ENCODE peak calls at places on chromosomes 4 and X, in eight cellular contexts. Y is neuronal stem cell, U is HCT116, V is mesenchymal stem cell, O is GM23248, E is neural progenitor cell, P is PC-9, R is mammary epithelial cell. D is an unnamed sample.

GRCh38 chr4:122758033-122758432 is 25.5 kb downstream of the BBS12 start:
- DNase-seq in Y (no peak), U (peak), V (peak), O (peak), E (peak), P (no peak), R (no peak), D (peak)

GRCh38 chrX:65677954-65678469 is 10.6 kb downstream of the MSN start:
- DNase-seq in Y (no peak), U (peak), V (peak), O (peak), E (no peak), P (peak), R (peak), D (no peak)

GRCh38 chr4:11748169-11748872 is 319.6 kb upstream of the HS3ST1 start:
- DNase-seq in Y (no peak), U (peak), V (peak), O (no peak), E (no peak), P (peak), R (peak), D (peak)

GRCh38 chrX:139203681-139204575 is 326.6 kb upstream of the F9 start:
- DNase-seq in Y (no peak), U (no peak), V (no peak), O (peak), E (peak), P (no peak), R (peak), D (no peak)

GRCh38 chrX:148905376-148905775 is 405.0 kb downstream of the AFF2 start:
- DNase-seq in Y (peak), U (no peak), V (no peak), O (no peak), E (peak), P (no peak), R (no peak), D (no peak)

GRCh38 chrX:107714196-107714811 is 61.3 kb downstream of the TSC22D3 start:
- DNase-seq in Y (no peak), U (no peak), V (peak), O (peak), E (no peak), P (no peak), R (no peak), D (no peak)

GRCh38 chr4:151407466-151408379 is 1.3 kb upstream of the FHIP1A start:
- DNase-seq in Y (no peak), U (no peak), V (peak), O (no peak), E (peak), P (peak), R (peak), D (peak)

GRCh38 chr4:70778888-70779422 is 57.2 kb downstream of the RUFY3 start:
- DNase-seq in Y (no peak), U (no peak), V (peak), O (no peak), E (no peak), P (no peak), R (no peak), D (no peak)

GRCh38 chrX:108167211-108167872 is 75.8 kb downstream of the ATG4A start:
- DNase-seq in Y (no peak), U (peak), V (peak), O (peak), E (no peak), P (peak), R (peak), D (no peak)

GRCh38 chrX:16931855-16932254 is 14.6 kb upstream of the REPS2 start:
- DNase-seq in Y (no peak), U (no peak), V (no peak), O (no peak), E (no peak), P (no peak), R (no peak), D (no peak)

GRCh38 chr4:19547463-19547862 is 704.2 kb upstream of the SLIT2 start:
- DNase-seq in Y (no peak), U (no peak), V (no peak), O (no peak), E (no peak), P (no peak), R (no peak), D (no peak)

GRCh38 chr4:105236202-105236916 is 89.7 kb downstream of the TET2 start:
- DNase-seq in Y (no peak), U (no peak), V (no peak), O (no peak), E (no peak), P (no peak), R (no peak), D (no peak)

GRCh38 chrX:151830911-151831310 is 81.8 kb upstream of the MAGEA4 start:
- DNase-seq in Y (no peak), U (no peak), V (no peak), O (no peak), E (no peak), P (no peak), R (no peak), D (no peak)

GRCh38 chr4:139453041-139453370 is 915 bp upstream of the RAB33B start:
- DNase-seq in Y (no peak), U (no peak), V (no peak), O (peak), E (no peak), P (no peak), R (peak), D (peak)

GRCh38 chr4:23970193-23970850 is 80.5 kb upstream of the PPARGC1A start:
- DNase-seq in Y (no peak), U (no peak), V (no peak), O (no peak), E (no peak), P (no peak), R (no peak), D (no peak)

GRCh38 chr4:156815717-156816319 is 155.8 kb downstream of the PDGFC start:
- DNase-seq in Y (no peak), U (no peak), V (no peak), O (no peak), E (no peak), P (no peak), R (no peak), D (peak)

GRCh38 chr4:40990202-40990898 is 224.0 kb downstream of the APBB2 start:
- DNase-seq in Y (no peak), U (peak), V (peak), O (peak), E (no peak), P (peak), R (peak), D (peak)

GRCh38 chrX:112163916-112164315 is 81.3 kb upstream of the TRPC5 start:
- DNase-seq in Y (no peak), U (no peak), V (peak), O (peak), E (no peak), P (no peak), R (no peak), D (no peak)

GRCh38 chr4:36618102-36618501 is 336.7 kb downstream of the DTHD1 start:
- DNase-seq in Y (no peak), U (no peak), V (no peak), O (no peak), E (no peak), P (no peak), R (no peak), D (no peak)

GRCh38 chr4:100848865-100849264 is 331.0 kb upstream of the EMCN start:
- DNase-seq in Y (no peak), U (peak), V (no peak), O (no peak), E (peak), P (no peak), R (no peak), D (no peak)

GRCh38 chrX:2677764-2678163 is 13.3 kb upstream of the CD99 start:
- DNase-seq in Y (no peak), U (peak), V (peak), O (peak), E (no peak), P (peak), R (peak), D (peak)

GRCh38 chr4:4555916-4556315 is 14.1 kb upstream of the STX18 start:
- DNase-seq in Y (no peak), U (no peak), V (peak), O (peak), E (no peak), P (peak), R (peak), D (peak)

GRCh38 chr4:152536545-152537182 is 772 bp upstream of the FBXW7 start:
- DNase-seq in Y (no peak), U (peak), V (peak), O (peak), E (peak), P (no peak), R (peak), D (no peak)

GRCh38 chr4:152535903-152536544 is at the start of gene FBXW7:
- DNase-seq in Y (peak), U (peak), V (peak), O (peak), E (peak), P (peak), R (peak), D (peak)

GRCh38 chr4:152534541-152535231 is 1.2 kb downstream of the FBXW7 start:
- DNase-seq in Y (no peak), U (no peak), V (peak), O (peak), E (peak), P (peak), R (peak), D (peak)

GRCh38 chr4:152537881-152538280 is 2.0 kb upstream of the FBXW7 start:
- DNase-seq in Y (no peak), U (no peak), V (no peak), O (no peak), E (no peak), P (no peak), R (no peak), D (no peak)

DNA sequence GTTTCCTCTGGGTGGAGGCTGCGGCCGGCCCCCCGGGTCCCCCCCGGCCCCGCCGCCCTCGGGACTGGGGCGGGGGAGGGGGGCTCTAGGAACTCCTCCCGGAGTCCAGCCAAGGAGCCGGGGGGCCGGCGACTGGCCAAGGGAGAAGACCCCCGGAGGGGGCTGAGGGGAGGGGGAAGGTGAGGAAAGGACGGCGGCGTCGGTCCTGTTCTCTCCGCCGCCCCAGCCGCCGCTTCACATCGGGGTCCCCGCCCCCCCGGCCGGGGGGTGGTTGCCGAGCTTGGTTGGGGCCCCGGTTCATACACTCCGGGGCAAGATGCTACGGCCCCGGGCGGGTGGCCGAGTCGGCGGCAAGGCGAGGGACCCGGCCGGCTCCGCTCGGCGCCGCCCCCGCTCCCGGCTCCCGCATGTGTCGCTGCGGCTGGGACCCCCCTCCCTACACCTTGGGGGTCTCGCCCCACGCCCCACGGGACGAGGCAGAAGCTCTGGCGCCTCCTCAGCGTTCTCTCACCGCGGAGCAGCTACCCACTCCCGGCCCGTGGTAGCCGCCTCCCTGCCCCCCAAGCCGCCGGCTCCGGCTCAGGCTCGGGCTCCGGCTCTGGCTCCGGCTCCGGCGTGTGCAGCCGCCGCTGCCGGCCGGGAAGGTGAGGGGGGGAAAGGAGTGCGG is 523 bp downstream of the FBXW7 start:
- DNase-seq in Y (no peak), U (no peak), V (peak), O (peak), E (peak), P (no peak), R (no peak), D (peak)
- H2AFZ ChIP-seq in Y (peak), U (no peak), V (peak), O (peak), E (peak), P (peak), R (peak), D (peak)

GRCh38 chr4:88592600-88593448 is 544 bp downstream of the HERC3 start:
- DNase-seq in Y (peak), U (peak), V (peak), O (peak), E (peak), P (peak), R (peak), D (peak)
- H2AFZ ChIP-seq in Y (peak), U (peak), V (peak), O (peak), E (peak), P (peak), R (peak), D (peak)

GRCh38 chr4:78038704-78039103 is 18.4 kb upstream of the FRAS1 start:
- DNase-seq in Y (no peak), U (no peak), V (no peak), O (no peak), E (peak), P (no peak), R (no peak), D (no peak)
- H2AFZ ChIP-seq in Y (no peak), U (no peak), V (no peak), O (no peak), E (no peak), P (no peak), R (no peak), D (no peak)

GRCh38 chr4:107279729-107280128 is 243.6 kb upstream of the DKK2 start:
- DNase-seq in Y (no peak), U (no peak), V (peak), O (peak), E (no peak), P (no peak), R (peak), D (no peak)
- H2AFZ ChIP-seq in Y (peak), U (peak), V (no peak), O (no peak), E (no peak), P (no peak), R (no peak), D (peak)

DNA sequence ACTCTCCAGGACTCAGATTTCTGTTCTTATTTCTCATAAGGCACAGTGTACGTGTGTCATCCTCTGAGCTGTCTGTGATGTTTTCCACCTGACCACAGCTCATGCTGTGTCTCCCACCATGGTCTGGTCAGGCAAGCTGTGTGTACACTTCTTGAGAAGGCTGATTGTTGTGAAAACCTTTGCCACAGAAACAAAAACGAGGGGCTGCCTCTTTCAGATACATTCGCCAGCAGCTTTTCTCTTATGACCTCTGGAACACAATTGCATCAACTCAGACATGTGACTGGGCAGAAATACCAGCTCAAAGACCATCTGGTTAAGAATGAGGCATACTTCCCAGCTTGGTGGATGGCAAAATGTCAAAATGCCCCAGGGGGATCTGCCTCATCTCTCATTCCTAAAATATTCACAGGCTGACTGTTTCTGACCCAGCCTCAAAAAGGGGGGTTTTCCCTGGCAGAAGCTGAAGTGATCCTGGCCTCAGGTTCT is 46.1 kb downstream of the PGRMC2 start:
- DNase-seq in Y (no peak), U (no peak), V (peak), O (peak), E (no peak), P (peak), R (peak), D (peak)
- H2AFZ ChIP-seq in Y (peak), U (no peak), V (peak), O (peak), E (no peak), P (peak), R (peak), D (peak)